ENCODE peak calls at places on chromosome 5, in ten cellular contexts. O is NCI-H1436, P is SK-N-DZ, J is head of caudate nucleus, G is iPS-NIHi11, U is cardiac septum, W is AG08396, T is HS-5, V is osteocyte, E is posterior cingulate gyrus. R is an unnamed sample.

GRCh38 chr5:160635678-160636077 is 214.0 kb downstream of the PTTG1 start:
- DNase-seq in U (no peak), J (no peak), T (no peak), P (no peak), O (no peak), G (no peak), V (no peak), W (no peak), E (no peak), R (no peak)

GRCh38 chr5:174424219-174425053 is 299.9 kb upstream of the MSX2 start:
- DNase-seq in P (no peak), W (no peak), G (no peak), E (peak), O (no peak), U (no peak), T (no peak), V (no peak), J (peak), R (no peak)

GRCh38 chr5:143923634-143924265 is 111.8 kb downstream of the HMHB1 start:
- DNase-seq in E (no peak), O (no peak), U (no peak), V (no peak), W (no peak), G (no peak), J (no peak), T (no peak), P (no peak), R (no peak)

GRCh38 chr5:81235287-81236072 is 2.4 kb downstream of the CKMT2 start:
- DNase-seq in O (no peak), U (no peak), E (no peak), P (no peak), J (no peak), T (no peak), W (no peak), G (no peak), V (no peak), R (no peak)

GRCh38 chr5:174425271-174425963 is 299.0 kb upstream of the MSX2 start:
- DNase-seq in V (no peak), W (no peak), E (no peak), G (no peak), P (no peak), J (no peak), O (no peak), U (no peak), T (no peak), R (no peak)

GRCh38 chr5:25544652-25545249 is 900.0 kb upstream of the CDH10 start:
- DNase-seq in W (no peak), U (no peak), G (peak), V (no peak), E (no peak), P (peak), O (no peak), T (peak), J (peak), R (no peak)

GRCh38 chr5:74391410-74391809 is 249.1 kb downstream of the ENC1 start:
- DNase-seq in V (no peak), O (no peak), G (no peak), P (no peak), U (no peak), E (no peak), W (no peak), T (no peak), J (no peak), R (no peak)

GRCh38 chr5:1873242-1873959 is 9.3 kb downstream of the IRX4 start:
- DNase-seq in G (no peak), J (no peak), T (no peak), P (no peak), O (peak), E (no peak), W (no peak), U (no peak), V (no peak), R (no peak)

GRCh38 chr5:78964889-78965288 is 20.2 kb downstream of the ARSB start:
- DNase-seq in J (peak), T (peak), U (no peak), P (peak), W (peak), G (no peak), O (peak), E (no peak), V (no peak), R (no peak)

GRCh38 chr5:173629628-173630027 is 13.2 kb upstream of the BOD1 start:
- DNase-seq in T (no peak), J (no peak), V (no peak), P (peak), W (no peak), G (peak), O (no peak), E (no peak), U (no peak), R (no peak)

GRCh38 chr5:172841-173251 is 18.4 kb upstream of the LRRC14B start:
- DNase-seq in E (peak), J (no peak), W (no peak), P (no peak), V (no peak), O (no peak), U (peak), T (no peak), G (no peak), R (no peak)

GRCh38 chr5:89396262-89396975 is 513.4 kb upstream of the MEF2C start:
- DNase-seq in T (no peak), V (no peak), P (no peak), U (no peak), O (no peak), E (no peak), W (no peak), J (peak), G (no peak), R (no peak)

GRCh38 chr5:67221487-67222242 is 25.1 kb upstream of the CD180 start:
- DNase-seq in J (no peak), T (no peak), P (peak), G (no peak), W (no peak), E (no peak), O (no peak), U (no peak), V (no peak), R (no peak)

GRCh38 chr5:40437452-40437861 is 242.3 kb upstream of the PTGER4 start:
- DNase-seq in T (peak), V (no peak), O (no peak), P (no peak), U (no peak), E (no peak), W (peak), J (no peak), G (no peak), R (no peak)

GRCh38 chr5:88203977-88204735 is 64.5 kb downstream of the TMEM161B start:
- DNase-seq in J (peak), E (no peak), U (no peak), T (no peak), P (no peak), W (peak), G (peak), V (no peak), O (peak), R (no peak)

GRCh38 chr5:39264528-39264927 is 45.2 kb upstream of the FYB1 start:
- DNase-seq in P (no peak), U (no peak), J (no peak), V (no peak), E (no peak), G (no peak), O (no peak), T (no peak), W (no peak), R (no peak)

GRCh38 chr5:88034520-88034919 is 234.1 kb downstream of the TMEM161B start:
- DNase-seq in E (no peak), G (no peak), U (no peak), V (no peak), O (no peak), W (no peak), T (no peak), P (no peak), J (no peak), R (no peak)

GRCh38 chr5:111830333-111830732 is 73.3 kb upstream of the NREP start:
- DNase-seq in T (peak), J (no peak), E (no peak), O (no peak), V (no peak), G (no peak), W (no peak), P (no peak), U (no peak), R (no peak)

GRCh38 chr5:17228833-17229291 is 11.4 kb downstream of the BASP1 start:
- DNase-seq in G (no peak), V (no peak), W (peak), T (no peak), O (no peak), J (no peak), U (no peak), P (no peak), E (no peak), R (no peak)

GRCh38 chr5:112373888-112374287 is 45.2 kb downstream of the EPB41L4A start:
- DNase-seq in U (no peak), O (no peak), V (no peak), J (no peak), G (no peak), T (no peak), E (no peak), P (no peak), W (no peak), R (no peak)

GRCh38 chr5:116076496-116076895 is 8.3 kb upstream of the COMMD10 start:
- DNase-seq in V (no peak), G (no peak), U (no peak), T (no peak), W (no peak), E (no peak), P (no peak), J (no peak), O (no peak), R (no peak)

GRCh38 chr5:98314262-98314661 is 459.2 kb upstream of the RGMB start:
- DNase-seq in O (no peak), T (peak), J (no peak), V (no peak), W (peak), P (no peak), U (no peak), E (no peak), G (no peak), R (peak)

GRCh38 chr5:54470677-54471076 is 15.2 kb downstream of the HSPB3 start:
- DNase-seq in E (no peak), O (no peak), J (no peak), V (no peak), G (no peak), T (peak), U (no peak), P (no peak), W (peak), R (peak)

GRCh38 chr5:155254399-155254798 is 240.8 kb downstream of the KIF4B start:
- DNase-seq in O (no peak), E (no peak), U (no peak), J (no peak), P (no peak), G (no peak), T (no peak), V (no peak), W (no peak), R (no peak)